ENCODE peak calls at places on chromosome 1, in eight cellular contexts. S is left ventricle myocardium superior; E is CD4-positive, alpha-beta T cell; G is T-helper 9 cell; K is NCI-H1105 treated with DMSO at 0.1 percent for 48 hours; H is cardiac septum; Q is left ventricle myocardium inferior; I is Caki2. B is an unnamed sample.

GRCh38 chr1:176391621-176392020 is 71.4 kb upstream of the PAPPA2 start:
- DNase-seq in I (no peak), E (no peak), S (peak), K (no peak), G (no peak), Q (no peak), H (no peak), B (no peak)

GRCh38 chr1:51294566-51295184 is 35.7 kb downstream of the TTC39A start:
- DNase-seq in K (no peak), S (no peak), H (peak), Q (no peak), E (no peak), I (no peak), G (no peak), B (peak)

GRCh38 chr1:225885336-225885735 is 3.2 kb upstream of the TMEM63A start:
- DNase-seq in Q (no peak), G (no peak), E (no peak), I (no peak), H (no peak), S (no peak), K (no peak), B (no peak)

GRCh38 chr1:211327341-211327921 is 798 bp downstream of the TRAF5 start:
- DNase-seq in I (no peak), Q (no peak), H (no peak), E (no peak), K (no peak), G (no peak), S (no peak), B (no peak)

GRCh38 chr1:19439464-19440171 is 45.7 kb downstream of the CAPZB start:
- DNase-seq in S (peak), K (peak), G (peak), H (no peak), E (peak), Q (peak), I (no peak), B (no peak)

GRCh38 chr1:88935522-88936222 is 44.3 kb upstream of the GTF2B start:
- DNase-seq in Q (no peak), G (no peak), E (no peak), S (no peak), I (peak), H (no peak), K (peak), B (no peak)

GRCh38 chr1:28893403-28894102 is 20.8 kb upstream of the EPB41 start:
- DNase-seq in H (no peak), G (no peak), E (no peak), I (no peak), K (no peak), Q (no peak), S (no peak), B (no peak)

GRCh38 chr1:233665575-233666270 is 51.8 kb downstream of the KCNK1 start:
- DNase-seq in S (peak), I (no peak), K (no peak), E (no peak), Q (peak), H (no peak), G (no peak), B (no peak)

GRCh38 chr1:162147760-162148159 is 78.3 kb downstream of the NOS1AP start:
- DNase-seq in Q (no peak), S (no peak), G (no peak), E (no peak), H (no peak), K (no peak), I (no peak), B (no peak)